ENCODE peak calls at places on chromosomes 3 and 15, in nine cellular contexts. S is cardiac fibroblast, O is fibroblast of the conjunctiva, Q is astrocyte of the cerebellum, J is Right ventricle myocardium superior, K is neural crest cell, G is psoas muscle, R is ecto neural progenitor cell, Z is LHCN-M2. U is an unnamed sample.

GRCh38 chr15:58793862-58794261 is 22.8 kb downstream of the MINDY2 start:
- DNase-seq in S (no peak), O (no peak), Q (peak), J (no peak), K (no peak), G (no peak), R (no peak), Z (no peak), U (no peak)

GRCh38 chr3:169744332-169745054 is 20.4 kb downstream of the TERC start:
- DNase-seq in S (peak), O (no peak), Q (no peak), J (no peak), K (no peak), G (no peak), R (no peak), Z (no peak), U (no peak)

GRCh38 chr3:112333002-112333385 is at the start of gene CD200:
- DNase-seq in S (peak), O (peak), Q (peak), J (peak), K (peak), G (peak), R (peak), Z (peak), U (peak)

GRCh38 chr3:134757549-134758069 is 37.5 kb upstream of the EPHB1 start:
- DNase-seq in S (no peak), O (no peak), Q (no peak), J (no peak), K (no peak), G (no peak), R (no peak), Z (no peak), U (no peak)

GRCh38 chr15:99454941-99455795 is 110.6 kb upstream of the MEF2A start:
- DNase-seq in S (peak), O (peak), Q (peak), J (peak), K (no peak), G (peak), R (no peak), Z (peak), U (no peak)

GRCh38 chr3:120093119-120093922 is 926 bp downstream of the GSK3B start:
- DNase-seq in S (peak), O (peak), Q (peak), J (no peak), K (no peak), G (no peak), R (no peak), Z (peak), U (peak)

GRCh38 chr3:52834871-52835501 is at the start of gene MUSTN1:
- DNase-seq in S (no peak), O (no peak), Q (no peak), J (peak), K (peak), G (peak), R (peak), Z (peak), U (no peak)

GRCh38 chr3:126666600-126667528 is 11.9 kb upstream of the TXNRD3 start:
- DNase-seq in S (no peak), O (no peak), Q (no peak), J (no peak), K (no peak), G (no peak), R (no peak), Z (no peak), U (no peak)

GRCh38 chr15:62777657-62778056 is 264.9 kb upstream of the TPM1 start:
- DNase-seq in S (peak), O (no peak), Q (no peak), J (no peak), K (no peak), G (no peak), R (no peak), Z (peak), U (no peak)

GRCh38 chr15:41567870-41568269 is 8.9 kb downstream of the TYRO3 start:
- DNase-seq in S (no peak), O (no peak), Q (no peak), J (peak), K (no peak), G (no peak), R (no peak), Z (no peak), U (no peak)

GRCh38 chr3:116741462-116741861 is 31.9 kb downstream of the TUSC7 start:
- DNase-seq in S (no peak), O (no peak), Q (no peak), J (no peak), K (no peak), G (no peak), R (peak), Z (no peak), U (no peak)

GRCh38 chr3:197394464-197395321 is 96.3 kb upstream of the DLG1 start:
- DNase-seq in S (peak), O (peak), Q (peak), J (peak), K (no peak), G (peak), R (no peak), Z (peak), U (no peak)

GRCh38 chr3:177146646-177147045 is 50.6 kb downstream of the TBL1XR1 start:
- DNase-seq in S (peak), O (no peak), Q (no peak), J (no peak), K (no peak), G (no peak), R (no peak), Z (peak), U (no peak)

GRCh38 chr3:177144922-177145321 is 52.4 kb downstream of the TBL1XR1 start:
- DNase-seq in S (no peak), O (no peak), Q (no peak), J (no peak), K (no peak), G (no peak), R (no peak), Z (no peak), U (peak)

GRCh38 chr15:29403778-29404177 is 134.2 kb upstream of the NSMCE3 start:
- DNase-seq in S (no peak), O (no peak), Q (no peak), J (no peak), K (no peak), G (no peak), R (no peak), Z (no peak), U (no peak)

GRCh38 chr15:84603630-84604379 is 3.0 kb downstream of the ZSCAN2 start:
- DNase-seq in S (no peak), O (no peak), Q (no peak), J (no peak), K (no peak), G (no peak), R (no peak), Z (no peak), U (no peak)

GRCh38 chr15:101710806-101711205 is 13.5 kb downstream of the TARS3 start:
- DNase-seq in S (peak), O (no peak), Q (peak), J (no peak), K (no peak), G (no peak), R (no peak), Z (peak), U (no peak)

GRCh38 chr15:98863983-98864382 is 143.6 kb downstream of the PGPEP1L start:
- DNase-seq in S (no peak), O (no peak), Q (no peak), J (no peak), K (no peak), G (no peak), R (no peak), Z (no peak), U (no peak)

GRCh38 chr3:143737065-143737464 is 111.2 kb downstream of the SLC9A9 start:
- DNase-seq in S (peak), O (no peak), Q (no peak), J (no peak), K (no peak), G (no peak), R (no peak), Z (no peak), U (no peak)

GRCh38 chr3:98361289-98361688 is 7.6 kb downstream of the OR5K4 start:
- DNase-seq in S (no peak), O (no peak), Q (no peak), J (no peak), K (no peak), G (no peak), R (no peak), Z (no peak), U (no peak)

GRCh38 chr3:122921791-122922651 is 105.5 kb downstream of the SEMA5B start:
- DNase-seq in S (no peak), O (no peak), Q (no peak), J (no peak), K (no peak), G (no peak), R (peak), Z (no peak), U (peak)

GRCh38 chr3:183895296-183895695 is 10.6 kb upstream of the PARL start:
- DNase-seq in S (peak), O (peak), Q (peak), J (no peak), K (no peak), G (no peak), R (no peak), Z (peak), U (peak)

GRCh38 chr15:97189152-97189551 is 771.4 kb upstream of the ARRDC4 start:
- DNase-seq in S (peak), O (peak), Q (no peak), J (no peak), K (no peak), G (no peak), R (no peak), Z (no peak), U (no peak)